ENCODE peak calls at places on chromosomes 2 and 18, in four cellular contexts. I, Z, J and L are unnamed samples.

GRCh38 chr2:127651381-127651809 is 5.4 kb downstream of the GPR17 start:
- DNase-seq in J (no peak), Z (no peak), I (no peak), L (no peak)

GRCh38 chr2:60484080-60484737 is 69.2 kb downstream of the BCL11A start:
- DNase-seq in Z (peak), J (no peak), I (peak), L (peak)

GRCh38 chr18:72041313-72042032 is 502.7 kb downstream of the CBLN2 start:
- DNase-seq in J (no peak), I (no peak), Z (no peak), L (no peak)

GRCh38 chr18:72867721-72868665 is at the start of gene NETO1:
- DNase-seq in Z (peak), J (no peak), I (no peak), L (peak)

GRCh38 chr2:216916956-216917650 is 57.2 kb upstream of the TNP1 start:
- DNase-seq in Z (no peak), I (no peak), J (no peak), L (no peak)

GRCh38 chr2:173822889-173823485 is 142.2 kb downstream of the SP3 start:
- DNase-seq in I (no peak), Z (no peak), J (no peak), L (no peak)

GRCh38 chr2:74502720-74503505 is 3.5 kb upstream of the LBX2 start:
- DNase-seq in Z (peak), I (peak), J (peak), L (peak)

GRCh38 chr2:69584127-69584889 is 59.2 kb downstream of the AAK1 start:
- DNase-seq in J (no peak), Z (no peak), I (no peak), L (no peak)

GRCh38 chr2:232418466-232419244 is 12.0 kb downstream of the ALPG start:
- DNase-seq in Z (no peak), J (no peak), I (no peak), L (no peak)

GRCh38 chr2:134301099-134301970 is 47.5 kb downstream of the MGAT5 start:
- DNase-seq in Z (peak), I (peak), J (no peak), L (peak)

GRCh38 chr2:32372519-32373182 is 15.8 kb downstream of the BIRC6 start:
- DNase-seq in J (no peak), I (no peak), Z (no peak), L (no peak)

GRCh38 chr2:74138219-74138951 is 9.3 kb downstream of the BOLA3 start:
- DNase-seq in J (no peak), Z (no peak), I (no peak), L (no peak)

GRCh38 chr2:1995987-1996386 is 251.7 kb upstream of the PXDN start:
- DNase-seq in J (no peak), Z (peak), I (no peak), L (no peak)

GRCh38 chr2:85907671-85908157 is 18.9 kb upstream of the ST3GAL5 start:
- DNase-seq in I (no peak), Z (no peak), J (no peak), L (peak)

GRCh38 chr2:73870084-73870483 is 22.7 kb upstream of the ACTG2 start:
- DNase-seq in Z (peak), I (peak), J (no peak), L (peak)

GRCh38 chr2:181459646-181460045 is 2.5 kb downstream of the ITGA4 start:
- DNase-seq in J (no peak), Z (no peak), I (peak), L (peak)

GRCh38 chr2:181458881-181459280 is 1.7 kb downstream of the ITGA4 start:
- DNase-seq in J (no peak), I (no peak), Z (no peak), L (no peak)

GRCh38 chr2:181457121-181457740 is at the start of gene ITGA4:
- DNase-seq in J (peak), Z (peak), I (peak), L (peak)

GRCh38 chr2:181456660-181457120 is 496 bp upstream of the ITGA4 start:
- DNase-seq in J (peak), I (peak), Z (no peak), L (peak)

DNA sequence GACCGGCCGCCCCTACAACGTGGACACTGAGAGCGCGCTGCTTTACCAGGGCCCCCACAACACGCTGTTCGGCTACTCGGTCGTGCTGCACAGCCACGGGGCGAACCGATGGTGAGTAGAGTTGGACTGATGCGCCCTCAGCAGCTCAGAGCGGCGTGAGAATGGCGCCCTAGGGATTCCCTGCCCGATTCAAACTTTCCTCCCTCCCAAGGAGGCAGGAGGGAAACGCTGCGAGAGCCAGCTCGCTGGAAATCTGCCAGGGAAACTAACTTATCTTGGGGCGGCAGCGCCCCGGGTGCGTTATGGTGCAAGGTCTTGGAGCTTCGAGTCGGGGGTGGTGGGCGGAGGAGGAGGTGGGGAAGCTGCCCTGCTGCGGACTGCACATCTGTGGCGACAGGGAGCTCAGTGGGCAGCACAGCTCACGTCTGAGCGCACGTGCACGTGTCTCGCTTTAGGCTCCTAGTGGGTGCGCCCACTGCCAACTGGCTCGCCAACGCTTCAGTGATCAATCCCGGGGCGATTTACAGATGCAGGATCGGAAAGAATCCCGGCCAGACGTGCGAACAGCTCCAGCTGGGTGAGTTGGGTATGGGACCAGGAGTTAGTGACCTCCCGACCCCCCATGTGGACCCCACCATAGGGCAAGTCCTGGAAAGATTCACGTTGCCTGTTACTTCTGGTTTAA is 697 bp downstream of the ITGA4 start:
- DNase-seq in J (peak), I (peak), Z (peak), L (peak)
- H3K4me3 ChIP-seq in J (peak), I (peak), Z (peak), L (peak)

DNA sequence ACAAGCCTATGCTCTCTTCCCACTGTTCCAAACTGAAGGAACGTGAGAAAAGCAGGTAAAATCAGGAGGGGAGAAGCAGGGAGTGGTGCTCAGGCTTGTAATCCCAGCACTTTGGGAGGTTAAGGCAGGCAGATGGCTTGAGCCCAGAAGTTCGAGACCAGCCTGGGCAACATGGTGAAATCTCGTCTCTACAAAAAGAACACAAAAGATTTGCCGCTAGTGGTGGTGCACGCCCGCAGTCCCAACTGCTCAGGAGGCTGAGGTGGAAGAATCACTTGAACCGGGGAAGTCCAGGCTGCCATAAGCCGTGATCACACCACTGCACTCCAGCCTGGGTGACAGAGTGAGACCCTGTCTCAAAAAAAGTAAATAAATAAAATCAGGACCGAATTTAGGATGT is 1.3 kb upstream of the TMSB10 start:
- DNase-seq in Z (no peak), J (no peak), I (no peak), L (no peak)
- H3K4me3 ChIP-seq in Z (peak), J (peak), I (no peak), L (no peak)

GRCh38 chr2:191012346-191012745 is 1.6 kb downstream of the STAT1 start:
- DNase-seq in I (no peak), Z (no peak), J (no peak), L (no peak)
- H3K4me3 ChIP-seq in I (peak), Z (no peak), J (peak), L (peak)

DNA sequence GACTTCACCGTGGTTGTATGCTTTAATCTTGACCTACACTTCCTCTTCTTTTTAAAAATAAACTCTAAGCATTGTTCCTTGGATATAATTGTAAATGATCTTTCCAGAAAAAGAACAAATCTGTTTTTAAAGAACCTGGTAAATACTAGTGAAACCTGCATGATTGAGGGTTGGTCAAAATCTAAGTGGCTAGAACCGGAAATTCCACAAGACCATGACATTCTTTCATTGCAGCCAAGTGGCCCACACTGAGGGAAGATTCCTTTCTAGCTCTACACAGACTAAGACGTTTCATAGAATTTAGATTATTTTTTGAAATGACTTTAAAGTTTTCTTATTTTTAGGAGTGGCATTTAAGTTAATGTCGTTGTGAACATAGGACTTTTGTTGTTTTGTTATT is 356.7 kb downstream of the NYAP2 start:
- DNase-seq in Z (peak), J (no peak), I (peak), L (no peak)
- H3K4me3 ChIP-seq in Z (no peak), J (no peak), I (no peak), L (no peak)

GRCh38 chr18:50285631-50286321 is 1.7 kb downstream of the CXXC1 start:
- DNase-seq in J (no peak), I (no peak), Z (no peak), L (no peak)
- H3K4me3 ChIP-seq in J (no peak), I (no peak), Z (no peak), L (no peak)